ENCODE peak calls at places on chromosomes 5 and 9, in ten cellular contexts. One of them, this sample, is unnamed.

GRCh38 chr5:124669956-124670671 is 76.3 kb downstream of the ZNF608 start:
- DNase-seq in HEK293T: no peak
- DNase-seq in NCI-H82: peak; percentile 14
- DNase-seq in stimulated activated naive B cell treated with anti-CD40 and anti-IgM and Interleukin-4, amounts not matched to agents 10 μg/mL and 1 μg/mL and 100 μg/mL, for 72 hours: no peak
- DNase-seq in GM12865: no peak
- DNase-seq in fibroblast of the aortic adventitia: peak; percentile 82
- DNase-seq in endodermal cell: no peak
- DNase-seq in activated naive CD8-positive, alpha-beta T cell treated with anti-CD3 and anti-CD28 coated beads, Interleukin-2, amount 50 U/mL, for 24 hours: no peak
- DNase-seq in NCI-H1092 treated with DMSO at 0.1 percent for 48 hours: no peak
- DNase-seq in HCT116: no peak
- DNase-seq in this sample: no peak

GRCh38 chr5:35066260-35066795 is 18.6 kb upstream of the AGXT2 start:
- DNase-seq in HEK293T: no peak
- DNase-seq in NCI-H82: no peak
- DNase-seq in stimulated activated naive B cell treated with anti-CD40 and anti-IgM and Interleukin-4, amounts not matched to agents 10 μg/mL and 1 μg/mL and 100 μg/mL, for 72 hours: no peak
- DNase-seq in GM12865: peak; percentile 11
- DNase-seq in fibroblast of the aortic adventitia: no peak
- DNase-seq in endodermal cell: no peak
- DNase-seq in activated naive CD8-positive, alpha-beta T cell treated with anti-CD3 and anti-CD28 coated beads, Interleukin-2, amount 50 U/mL, for 24 hours: no peak
- DNase-seq in NCI-H1092 treated with DMSO at 0.1 percent for 48 hours: no peak
- DNase-seq in HCT116: no peak
- DNase-seq in this sample: no peak

GRCh38 chr5:173618927-173619519 is 2.6 kb upstream of the BOD1 start:
- DNase-seq in HEK293T: peak; percentile 62
- DNase-seq in NCI-H82: peak; percentile 79
- DNase-seq in stimulated activated naive B cell treated with anti-CD40 and anti-IgM and Interleukin-4, amounts not matched to agents 10 μg/mL and 1 μg/mL and 100 μg/mL, for 72 hours: peak; percentile 33
- DNase-seq in GM12865: peak; percentile 74
- DNase-seq in fibroblast of the aortic adventitia: peak; percentile 74
- DNase-seq in endodermal cell: peak; percentile 68
- DNase-seq in activated naive CD8-positive, alpha-beta T cell treated with anti-CD3 and anti-CD28 coated beads, Interleukin-2, amount 50 U/mL, for 24 hours: peak; percentile 27
- DNase-seq in NCI-H1092 treated with DMSO at 0.1 percent for 48 hours: peak; percentile 57
- DNase-seq in HCT116: peak; percentile 37
- DNase-seq in this sample: peak; percentile 76

GRCh38 chr9:127187231-127187956 is 65.0 kb upstream of the ANGPTL2 start:
- DNase-seq in HEK293T: no peak
- DNase-seq in NCI-H82: no peak
- DNase-seq in stimulated activated naive B cell treated with anti-CD40 and anti-IgM and Interleukin-4, amounts not matched to agents 10 μg/mL and 1 μg/mL and 100 μg/mL, for 72 hours: no peak
- DNase-seq in GM12865: no peak
- DNase-seq in fibroblast of the aortic adventitia: peak; percentile 99
- DNase-seq in endodermal cell: no peak
- DNase-seq in activated naive CD8-positive, alpha-beta T cell treated with anti-CD3 and anti-CD28 coated beads, Interleukin-2, amount 50 U/mL, for 24 hours: no peak
- DNase-seq in NCI-H1092 treated with DMSO at 0.1 percent for 48 hours: no peak
- DNase-seq in HCT116: peak; percentile 48
- DNase-seq in this sample: no peak

GRCh38 chr5:176474476-176474875 is 26.3 kb downstream of the FAF2 start:
- DNase-seq in HEK293T: no peak
- DNase-seq in NCI-H82: no peak
- DNase-seq in stimulated activated naive B cell treated with anti-CD40 and anti-IgM and Interleukin-4, amounts not matched to agents 10 μg/mL and 1 μg/mL and 100 μg/mL, for 72 hours: no peak
- DNase-seq in GM12865: no peak
- DNase-seq in fibroblast of the aortic adventitia: no peak
- DNase-seq in endodermal cell: no peak
- DNase-seq in activated naive CD8-positive, alpha-beta T cell treated with anti-CD3 and anti-CD28 coated beads, Interleukin-2, amount 50 U/mL, for 24 hours: no peak
- DNase-seq in NCI-H1092 treated with DMSO at 0.1 percent for 48 hours: no peak
- DNase-seq in HCT116: no peak
- DNase-seq in this sample: no peak

GRCh38 chr9:131095666-131096489 is 453 bp upstream of the AIF1L start:
- DNase-seq in HEK293T: peak; percentile 82
- DNase-seq in NCI-H82: peak; percentile 72
- DNase-seq in stimulated activated naive B cell treated with anti-CD40 and anti-IgM and Interleukin-4, amounts not matched to agents 10 μg/mL and 1 μg/mL and 100 μg/mL, for 72 hours: no peak
- DNase-seq in GM12865: no peak
- DNase-seq in fibroblast of the aortic adventitia: no peak
- DNase-seq in endodermal cell: peak; percentile 95
- DNase-seq in activated naive CD8-positive, alpha-beta T cell treated with anti-CD3 and anti-CD28 coated beads, Interleukin-2, amount 50 U/mL, for 24 hours: peak; percentile 25
- DNase-seq in NCI-H1092 treated with DMSO at 0.1 percent for 48 hours: peak; percentile 34
- DNase-seq in HCT116: peak; percentile 22
- DNase-seq in this sample: no peak

GRCh38 chr5:4647056-4647455 is 493.1 kb upstream of the ADAMTS16 start:
- DNase-seq in HEK293T: no peak
- DNase-seq in NCI-H82: no peak
- DNase-seq in stimulated activated naive B cell treated with anti-CD40 and anti-IgM and Interleukin-4, amounts not matched to agents 10 μg/mL and 1 μg/mL and 100 μg/mL, for 72 hours: no peak
- DNase-seq in GM12865: no peak
- DNase-seq in fibroblast of the aortic adventitia: no peak
- DNase-seq in endodermal cell: no peak
- DNase-seq in activated naive CD8-positive, alpha-beta T cell treated with anti-CD3 and anti-CD28 coated beads, Interleukin-2, amount 50 U/mL, for 24 hours: no peak
- DNase-seq in NCI-H1092 treated with DMSO at 0.1 percent for 48 hours: no peak
- DNase-seq in HCT116: no peak
- DNase-seq in this sample: no peak

GRCh38 chr5:122915717-122916399 is 70.4 kb downstream of the SNX24 start:
- DNase-seq in HEK293T: no peak
- DNase-seq in NCI-H82: no peak
- DNase-seq in stimulated activated naive B cell treated with anti-CD40 and anti-IgM and Interleukin-4, amounts not matched to agents 10 μg/mL and 1 μg/mL and 100 μg/mL, for 72 hours: no peak
- DNase-seq in GM12865: peak; percentile 24
- DNase-seq in fibroblast of the aortic adventitia: peak; percentile 43
- DNase-seq in endodermal cell: no peak
- DNase-seq in activated naive CD8-positive, alpha-beta T cell treated with anti-CD3 and anti-CD28 coated beads, Interleukin-2, amount 50 U/mL, for 24 hours: no peak
- DNase-seq in NCI-H1092 treated with DMSO at 0.1 percent for 48 hours: no peak
- DNase-seq in HCT116: no peak
- DNase-seq in this sample: no peak

GRCh38 chr9:129343697-129344375 is 165.8 kb upstream of the IER5L start:
- DNase-seq in HEK293T: no peak
- DNase-seq in NCI-H82: no peak
- DNase-seq in stimulated activated naive B cell treated with anti-CD40 and anti-IgM and Interleukin-4, amounts not matched to agents 10 μg/mL and 1 μg/mL and 100 μg/mL, for 72 hours: no peak
- DNase-seq in GM12865: no peak
- DNase-seq in fibroblast of the aortic adventitia: no peak
- DNase-seq in endodermal cell: peak; percentile 64
- DNase-seq in activated naive CD8-positive, alpha-beta T cell treated with anti-CD3 and anti-CD28 coated beads, Interleukin-2, amount 50 U/mL, for 24 hours: no peak
- DNase-seq in NCI-H1092 treated with DMSO at 0.1 percent for 48 hours: no peak
- DNase-seq in HCT116: peak; percentile 62
- DNase-seq in this sample: peak; percentile 76

This sample was measured in mucosa of descending colon.